ENCODE peak calls at places on chromosomes 16 and 17, in five cellular contexts. One of them, this sample, is unnamed.

GRCh38 chr17:1912146-1912545 is 82.3 kb downstream of the RPA1 start:
- DNase-seq in HCT116: no peak
- DNase-seq in GM23248: no peak
- DNase-seq in uterus: no peak
- DNase-seq in tibial artery: no peak
- DNase-seq in this sample: no peak

GRCh38 chr17:6753006-6753445 is 2.8 kb upstream of the XAF1 start:
- DNase-seq in HCT116: no peak
- DNase-seq in GM23248: peak; percentile 88
- DNase-seq in uterus: peak; percentile 39
- DNase-seq in tibial artery: peak; percentile 66
- DNase-seq in this sample: no peak

GRCh38 chr17:49229805-49230600 is 584 bp downstream of the PHOSPHO1 start:
- DNase-seq in HCT116: no peak
- DNase-seq in GM23248: no peak
- DNase-seq in uterus: no peak
- DNase-seq in tibial artery: no peak
- DNase-seq in this sample: no peak

GRCh38 chr17:7217113-7217987 is 2.3 kb downstream of the DLG4 start:
- DNase-seq in HCT116: no peak
- DNase-seq in GM23248: peak; percentile 88
- DNase-seq in uterus: peak; percentile 68
- DNase-seq in tibial artery: no peak
- DNase-seq in this sample: peak; percentile 54

GRCh38 chr17:75476274-75476673 is 19.8 kb downstream of the TMEM94 start:
- DNase-seq in HCT116: no peak
- DNase-seq in GM23248: no peak
- DNase-seq in uterus: peak; percentile 53
- DNase-seq in tibial artery: no peak
- DNase-seq in this sample: no peak

GRCh38 chr17:60231234-60231633 is 81.5 kb downstream of the CA4 start:
- DNase-seq in HCT116: peak; percentile 10
- DNase-seq in GM23248: peak; percentile 62
- DNase-seq in uterus: no peak
- DNase-seq in tibial artery: no peak
- DNase-seq in this sample: no peak

GRCh38 chr16:50215680-50216079 is 50.7 kb upstream of the ADCY7 start:
- DNase-seq in HCT116: no peak
- DNase-seq in GM23248: no peak
- DNase-seq in uterus: no peak
- DNase-seq in tibial artery: no peak
- DNase-seq in this sample: no peak

GRCh38 chr17:320139-320538 is 32.5 kb downstream of the RPH3AL start:
- DNase-seq in HCT116: no peak
- DNase-seq in GM23248: no peak
- DNase-seq in uterus: no peak
- DNase-seq in tibial artery: no peak
- DNase-seq in this sample: no peak

GRCh38 chr16:970766-971581 is at the start of gene LMF1:
- DNase-seq in HCT116: peak; percentile 68
- DNase-seq in GM23248: peak; percentile 96
- DNase-seq in uterus: peak; percentile 94
- DNase-seq in tibial artery: peak; percentile 90
- DNase-seq in this sample: peak; percentile 97

GRCh38 chr16:85026696-85027095 is 899 bp upstream of the KIAA0513 start:
- DNase-seq in HCT116: no peak
- DNase-seq in GM23248: no peak
- DNase-seq in uterus: no peak
- DNase-seq in tibial artery: no peak
- DNase-seq in this sample: no peak
- H3K4me1 ChIP-seq in HCT116: peaks cover 39% of the 10 kb centered on the region
- H3K4me1 ChIP-seq in GM23248: peaks cover 26% of the 10 kb centered on the region
- H3K4me1 ChIP-seq in uterus: peaks cover 8% of the 10 kb centered on the region
- H3K4me1 ChIP-seq in tibial artery: peaks cover 22% of the 10 kb centered on the region
- H3K4me1 ChIP-seq in this sample: peaks cover 56% of the 10 kb centered on the region

GRCh38 chr16:2088759-2089358 is 41.1 kb downstream of the TSC2 start:
- DNase-seq in HCT116: no peak
- DNase-seq in GM23248: no peak
- DNase-seq in uterus: no peak
- DNase-seq in tibial artery: no peak
- DNase-seq in this sample: no peak
- H3K27ac ChIP-seq in HCT116: peak overlapping the region; percentile 32
- H3K27ac ChIP-seq in GM23248: no peak overlapping the region
- H3K27ac ChIP-seq in uterus: no peak overlapping the region
- H3K27ac ChIP-seq in tibial artery: no peak overlapping the region
- H3K27ac ChIP-seq in this sample: no peak overlapping the region

GRCh38 chr17:8248751-8249607 is at the start of gene PFAS:
- DNase-seq in HCT116: peak; percentile 90
- DNase-seq in GM23248: peak; percentile 95
- DNase-seq in uterus: peak; percentile 95
- DNase-seq in tibial artery: peak; percentile 93
- DNase-seq in this sample: peak; percentile 98

GRCh38 chr17:8254881-8255280 is 5.8 kb downstream of the PFAS start:
- DNase-seq in HCT116: no peak
- DNase-seq in GM23248: no peak
- DNase-seq in uterus: no peak
- DNase-seq in tibial artery: no peak
- DNase-seq in this sample: no peak

GRCh38 chr17:8249621-8250020 is 532 bp downstream of the PFAS start:
- DNase-seq in HCT116: no peak
- DNase-seq in GM23248: no peak
- DNase-seq in uterus: no peak
- DNase-seq in tibial artery: no peak
- DNase-seq in this sample: no peak

GRCh38 chr17:8253801-8254200 is 4.7 kb downstream of the PFAS start:
- DNase-seq in HCT116: peak; percentile 13
- DNase-seq in GM23248: no peak
- DNase-seq in uterus: no peak
- DNase-seq in tibial artery: no peak
- DNase-seq in this sample: no peak

DNA sequence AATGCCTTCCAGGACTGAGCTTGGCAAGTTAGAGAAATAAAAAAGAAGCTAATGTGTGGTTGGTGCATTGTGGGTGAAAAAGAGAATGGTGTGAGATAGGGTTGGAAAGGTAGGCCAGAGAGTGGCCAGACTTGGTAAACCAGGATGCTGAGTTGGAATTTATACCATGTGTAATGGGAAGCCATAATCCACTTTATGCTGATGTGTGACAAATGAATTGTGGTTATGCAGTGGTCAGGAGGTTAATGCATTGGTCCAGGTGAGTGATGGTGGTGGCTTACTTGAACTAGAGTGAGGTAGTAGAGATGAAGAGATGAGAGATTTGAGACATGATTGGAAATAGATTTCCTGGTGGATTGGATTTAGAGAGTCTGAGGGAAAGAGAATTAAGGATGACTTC is 1.0 kb downstream of the PFAS start:
- DNase-seq in HCT116: no peak
- DNase-seq in GM23248: peak; percentile 3
- DNase-seq in uterus: no peak
- DNase-seq in tibial artery: no peak
- DNase-seq in this sample: no peak
- H3K9me3 ChIP-seq in HCT116: no peaks in the 10 kb centered on the region
- H3K9me3 ChIP-seq in GM23248: no peaks in the 10 kb centered on the region
- H3K9me3 ChIP-seq in uterus: no peaks in the 10 kb centered on the region
- H3K9me3 ChIP-seq in tibial artery: no peaks in the 10 kb centered on the region
- H3K9me3 ChIP-seq in this sample: no peaks in the 10 kb centered on the region

GRCh38 chr17:47628014-47628413 is 21.7 kb upstream of the KPNB1 start:
- DNase-seq in HCT116: no peak
- DNase-seq in GM23248: no peak
- DNase-seq in uterus: no peak
- DNase-seq in tibial artery: no peak
- DNase-seq in this sample: no peak

GRCh38 chr17:47620503-47621245 is 29.0 kb upstream of the KPNB1 start:
- DNase-seq in HCT116: peak; percentile 68
- DNase-seq in GM23248: no peak
- DNase-seq in uterus: no peak
- DNase-seq in tibial artery: no peak
- DNase-seq in this sample: no peak

GRCh38 chr17:47622179-47622549 is 27.6 kb upstream of the KPNB1 start:
- DNase-seq in HCT116: no peak
- DNase-seq in GM23248: no peak
- DNase-seq in uterus: no peak
- DNase-seq in tibial artery: no peak
- DNase-seq in this sample: no peak

GRCh38 chr17:47621293-47622178 is 28.2 kb upstream of the KPNB1 start:
- DNase-seq in HCT116: peak; percentile 82
- DNase-seq in GM23248: peak; percentile 97
- DNase-seq in uterus: peak; percentile 51
- DNase-seq in tibial artery: no peak
- DNase-seq in this sample: no peak

GRCh38 chr17:47624727-47625068 is 25.0 kb upstream of the KPNB1 start:
- DNase-seq in HCT116: no peak
- DNase-seq in GM23248: no peak
- DNase-seq in uterus: no peak
- DNase-seq in tibial artery: no peak
- DNase-seq in this sample: no peak
- H3K4me1 ChIP-seq in HCT116: peaks cover 32% of the 10 kb centered on the region
- H3K4me1 ChIP-seq in GM23248: peaks cover 36% of the 10 kb centered on the region
- H3K4me1 ChIP-seq in uterus: no peaks in the 10 kb centered on the region
- H3K4me1 ChIP-seq in tibial artery: peaks cover 5% of the 10 kb centered on the region
- H3K4me1 ChIP-seq in this sample: peaks cover 9% of the 10 kb centered on the region

GRCh38 chr17:81408049-81408448 is 12.8 kb downstream of the BAHCC1 start:
- DNase-seq in HCT116: no peak
- DNase-seq in GM23248: no peak
- DNase-seq in uterus: no peak
- DNase-seq in tibial artery: no peak
- DNase-seq in this sample: no peak
- H3K27ac ChIP-seq in HCT116: no peak overlapping the region
- H3K27ac ChIP-seq in GM23248: no peak overlapping the region
- H3K27ac ChIP-seq in uterus: no peak overlapping the region
- H3K27ac ChIP-seq in tibial artery: peak overlapping the region; percentile 3
- H3K27ac ChIP-seq in this sample: no peak overlapping the region

GRCh38 chr16:89990799-89991198 is 28.5 kb downstream of the DBNDD1 start:
- DNase-seq in HCT116: no peak
- DNase-seq in GM23248: no peak
- DNase-seq in uterus: no peak
- DNase-seq in tibial artery: no peak
- DNase-seq in this sample: no peak
- H3K9me3 ChIP-seq in HCT116: peaks cover 27% of the 10 kb centered on the region
- H3K9me3 ChIP-seq in GM23248: no peaks in the 10 kb centered on the region
- H3K9me3 ChIP-seq in uterus: no peaks in the 10 kb centered on the region
- H3K9me3 ChIP-seq in tibial artery: no peaks in the 10 kb centered on the region
- H3K9me3 ChIP-seq in this sample: no peaks in the 10 kb centered on the region

GRCh38 chr17:64998436-64999190 is 57.9 kb downstream of the GNA13 start:
- DNase-seq in HCT116: no peak
- DNase-seq in GM23248: peak; percentile 29
- DNase-seq in uterus: no peak
- DNase-seq in tibial artery: no peak
- DNase-seq in this sample: no peak
- H3K4me1 ChIP-seq in HCT116: peaks cover 21% of the 10 kb centered on the region
- H3K4me1 ChIP-seq in GM23248: no peaks in the 10 kb centered on the region
- H3K4me1 ChIP-seq in uterus: no peaks in the 10 kb centered on the region
- H3K4me1 ChIP-seq in tibial artery: no peaks in the 10 kb centered on the region
- H3K4me1 ChIP-seq in this sample: no peaks in the 10 kb centered on the region

GRCh38 chr17:30519166-30519565 is 42.0 kb downstream of the GOSR1 start:
- DNase-seq in HCT116: no peak
- DNase-seq in GM23248: peak; percentile 48
- DNase-seq in uterus: no peak
- DNase-seq in tibial artery: no peak
- DNase-seq in this sample: no peak
- H3K27ac ChIP-seq in HCT116: no peak overlapping the region
- H3K27ac ChIP-seq in GM23248: peak overlapping the region; percentile 97
- H3K27ac ChIP-seq in uterus: peak overlapping the region; percentile 59
- H3K27ac ChIP-seq in tibial artery: peak overlapping the region; percentile 22
- H3K27ac ChIP-seq in this sample: no peak overlapping the region